ENCODE peak calls at places on chromosomes 6 and 20, in ten cellular contexts. One of them, this sample, is unnamed.

GRCh38 chr20:10877345-10877744 is 203.5 kb upstream of the JAG1 start:
- DNase-seq in HAP-1: no peak
- DNase-seq in mammary epithelial cell: no peak
- DNase-seq in cardiac muscle cell: peak
- DNase-seq in BE2C: no peak
- DNase-seq in left ventricle myocardium inferior: peak
- DNase-seq in cardiac fibroblast: no peak
- DNase-seq in choroid plexus epithelial cell: no peak
- DNase-seq in left lung: no peak
- DNase-seq in OCI-LY7: no peak
- DNase-seq in this sample: no peak

GRCh38 chr20:57211949-57212889 is 54.2 kb downstream of the BMP7 start:
- DNase-seq in HAP-1: no peak
- DNase-seq in mammary epithelial cell: peak
- DNase-seq in cardiac muscle cell: peak
- DNase-seq in BE2C: no peak
- DNase-seq in left ventricle myocardium inferior: peak
- DNase-seq in cardiac fibroblast: peak
- DNase-seq in choroid plexus epithelial cell: peak
- DNase-seq in left lung: no peak
- DNase-seq in OCI-LY7: no peak
- DNase-seq in this sample: peak

GRCh38 chr6:52635049-52635577 is 35.8 kb upstream of the TMEM14A start:
- DNase-seq in HAP-1: no peak
- DNase-seq in mammary epithelial cell: no peak
- DNase-seq in cardiac muscle cell: peak
- DNase-seq in BE2C: no peak
- DNase-seq in left ventricle myocardium inferior: no peak
- DNase-seq in cardiac fibroblast: peak
- DNase-seq in choroid plexus epithelial cell: peak
- DNase-seq in left lung: no peak
- DNase-seq in OCI-LY7: no peak
- DNase-seq in this sample: no peak

GRCh38 chr6:118334634-118335033 is 213.5 kb upstream of the PLN start:
- DNase-seq in HAP-1: no peak
- DNase-seq in mammary epithelial cell: no peak
- DNase-seq in cardiac muscle cell: no peak
- DNase-seq in BE2C: no peak
- DNase-seq in left ventricle myocardium inferior: no peak
- DNase-seq in cardiac fibroblast: no peak
- DNase-seq in choroid plexus epithelial cell: no peak
- DNase-seq in left lung: no peak
- DNase-seq in OCI-LY7: no peak
- DNase-seq in this sample: no peak

GRCh38 chr6:19465760-19466159 is 371.4 kb upstream of the ID4 start:
- DNase-seq in HAP-1: no peak
- DNase-seq in mammary epithelial cell: no peak
- DNase-seq in cardiac muscle cell: peak
- DNase-seq in BE2C: no peak
- DNase-seq in left ventricle myocardium inferior: no peak
- DNase-seq in cardiac fibroblast: peak
- DNase-seq in choroid plexus epithelial cell: peak
- DNase-seq in left lung: no peak
- DNase-seq in OCI-LY7: no peak
- DNase-seq in this sample: no peak

GRCh38 chr6:170098428-170099170 is 192.3 kb downstream of the DLL1 start:
- DNase-seq in HAP-1: no peak
- DNase-seq in mammary epithelial cell: no peak
- DNase-seq in cardiac muscle cell: no peak
- DNase-seq in BE2C: no peak
- DNase-seq in left ventricle myocardium inferior: no peak
- DNase-seq in cardiac fibroblast: no peak
- DNase-seq in choroid plexus epithelial cell: no peak
- DNase-seq in left lung: no peak
- DNase-seq in OCI-LY7: no peak
- DNase-seq in this sample: no peak

GRCh38 chr20:63453029-63453523 is 19.4 kb downstream of the KCNQ2 start:
- DNase-seq in HAP-1: no peak
- DNase-seq in mammary epithelial cell: no peak
- DNase-seq in cardiac muscle cell: peak
- DNase-seq in BE2C: peak
- DNase-seq in left ventricle myocardium inferior: no peak
- DNase-seq in cardiac fibroblast: no peak
- DNase-seq in choroid plexus epithelial cell: no peak
- DNase-seq in left lung: no peak
- DNase-seq in OCI-LY7: no peak
- DNase-seq in this sample: no peak

GRCh38 chr6:119119989-119120388 is 41.5 kb upstream of the FAM184A start:
- DNase-seq in HAP-1: no peak
- DNase-seq in mammary epithelial cell: peak
- DNase-seq in cardiac muscle cell: peak
- DNase-seq in BE2C: no peak
- DNase-seq in left ventricle myocardium inferior: no peak
- DNase-seq in cardiac fibroblast: peak
- DNase-seq in choroid plexus epithelial cell: peak
- DNase-seq in left lung: no peak
- DNase-seq in OCI-LY7: no peak
- DNase-seq in this sample: no peak

GRCh38 chr6:143005816-143006215 is 54.9 kb upstream of the AIG1 start:
- DNase-seq in HAP-1: no peak
- DNase-seq in mammary epithelial cell: no peak
- DNase-seq in cardiac muscle cell: no peak
- DNase-seq in BE2C: no peak
- DNase-seq in left ventricle myocardium inferior: no peak
- DNase-seq in cardiac fibroblast: no peak
- DNase-seq in choroid plexus epithelial cell: no peak
- DNase-seq in left lung: no peak
- DNase-seq in OCI-LY7: no peak
- DNase-seq in this sample: no peak

GRCh38 chr6:74574794-74575193 is 631.1 kb downstream of the COL12A1 start:
- DNase-seq in HAP-1: peak
- DNase-seq in mammary epithelial cell: no peak
- DNase-seq in cardiac muscle cell: peak
- DNase-seq in BE2C: no peak
- DNase-seq in left ventricle myocardium inferior: no peak
- DNase-seq in cardiac fibroblast: peak
- DNase-seq in choroid plexus epithelial cell: peak
- DNase-seq in left lung: no peak
- DNase-seq in OCI-LY7: peak
- DNase-seq in this sample: peak

DNA sequence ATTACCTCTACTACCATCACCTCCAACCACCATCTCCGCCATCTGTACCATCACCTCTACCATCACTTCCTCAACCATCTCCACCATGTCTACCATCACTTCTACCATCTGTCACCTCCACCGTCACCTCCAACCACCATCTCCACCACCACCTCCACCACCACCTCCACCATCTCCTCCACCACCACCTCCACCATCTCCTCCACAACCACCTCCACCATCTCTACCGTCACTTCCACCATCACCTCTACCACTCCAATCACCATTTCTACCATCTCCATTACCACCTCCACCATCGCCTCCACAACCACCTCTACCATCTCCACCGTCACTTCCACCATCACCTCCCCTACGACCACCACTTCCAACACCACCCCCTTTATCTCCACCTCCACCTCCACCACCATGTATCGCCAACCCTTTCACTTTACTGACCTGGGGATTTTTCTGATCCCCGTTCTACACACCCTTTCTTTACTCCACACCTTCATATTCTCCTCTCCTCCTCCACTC is 2.3 kb downstream of the IPCEF1 start:
- DNase-seq in HAP-1: no peak
- DNase-seq in mammary epithelial cell: no peak
- DNase-seq in cardiac muscle cell: no peak
- DNase-seq in BE2C: no peak
- DNase-seq in left ventricle myocardium inferior: no peak
- DNase-seq in cardiac fibroblast: no peak
- DNase-seq in choroid plexus epithelial cell: no peak
- DNase-seq in left lung: no peak
- DNase-seq in OCI-LY7: no peak
- DNase-seq in this sample: no peak
- H3K4me3 ChIP-seq in HAP-1: no peak
- H3K4me3 ChIP-seq in mammary epithelial cell: no peak
- H3K4me3 ChIP-seq in cardiac muscle cell: no peak
- H3K4me3 ChIP-seq in BE2C: no peak
- H3K4me3 ChIP-seq in left ventricle myocardium inferior: no peak
- H3K4me3 ChIP-seq in cardiac fibroblast: no peak
- H3K4me3 ChIP-seq in choroid plexus epithelial cell: no peak
- H3K4me3 ChIP-seq in left lung: no peak
- H3K4me3 ChIP-seq in OCI-LY7: no peak
- H3K4me3 ChIP-seq in this sample: no peak

DNA sequence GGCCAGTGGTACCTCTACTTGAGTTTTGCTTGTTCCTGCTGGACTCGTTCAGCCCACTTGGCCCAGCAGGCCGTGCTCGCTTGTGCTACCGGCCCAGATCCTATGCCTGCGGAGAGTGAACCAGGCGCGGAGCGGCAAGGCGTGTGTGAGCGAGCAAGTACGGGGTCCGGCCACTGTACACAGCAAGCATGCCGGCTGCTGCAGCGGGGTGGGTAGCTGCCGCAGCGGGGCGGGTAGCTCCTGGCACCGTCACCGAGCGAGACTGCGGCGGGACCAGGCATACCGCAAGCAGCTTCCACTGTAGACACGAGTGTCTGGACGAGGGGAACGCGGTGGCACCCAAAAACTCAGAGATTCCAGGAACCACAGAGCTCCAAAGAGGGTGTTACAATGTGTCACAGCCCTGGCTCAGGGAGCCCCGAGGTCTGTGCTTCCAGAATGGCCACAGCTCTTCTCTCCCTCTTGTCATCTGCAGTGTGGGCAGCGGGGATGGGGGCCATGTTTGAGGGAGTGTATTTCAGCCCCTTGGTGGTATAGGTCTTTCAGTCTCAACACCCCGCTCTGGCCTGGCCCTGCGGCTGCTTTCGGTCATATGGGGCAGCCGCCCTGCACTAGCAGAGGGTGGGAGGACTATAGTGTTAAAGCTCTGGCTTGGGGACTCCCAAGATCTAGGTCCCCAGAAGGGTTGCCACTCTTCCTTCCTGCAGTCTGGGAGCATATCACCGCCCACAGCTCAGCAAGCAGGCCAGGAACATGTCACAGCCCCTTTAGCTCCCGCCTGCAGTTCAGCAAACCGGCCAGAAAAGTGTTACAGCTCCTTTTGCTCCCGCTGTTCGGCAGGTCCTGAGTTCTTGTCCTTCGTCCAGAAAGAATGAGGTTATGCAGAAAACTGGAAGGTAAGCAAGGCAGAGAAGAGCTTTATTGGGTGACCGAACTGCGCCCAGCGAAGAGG is 6.1 kb upstream of the RWDD1 start:
- DNase-seq in HAP-1: no peak
- DNase-seq in mammary epithelial cell: no peak
- DNase-seq in cardiac muscle cell: peak
- DNase-seq in BE2C: peak
- DNase-seq in left ventricle myocardium inferior: peak
- DNase-seq in cardiac fibroblast: no peak
- DNase-seq in choroid plexus epithelial cell: no peak
- DNase-seq in left lung: peak
- DNase-seq in OCI-LY7: no peak
- DNase-seq in this sample: no peak
- H3K4me3 ChIP-seq in HAP-1: no peak
- H3K4me3 ChIP-seq in mammary epithelial cell: peak
- H3K4me3 ChIP-seq in cardiac muscle cell: no peak
- H3K4me3 ChIP-seq in BE2C: peak
- H3K4me3 ChIP-seq in left ventricle myocardium inferior: peak
- H3K4me3 ChIP-seq in cardiac fibroblast: no peak
- H3K4me3 ChIP-seq in choroid plexus epithelial cell: peak
- H3K4me3 ChIP-seq in left lung: no peak
- H3K4me3 ChIP-seq in OCI-LY7: no peak
- H3K4me3 ChIP-seq in this sample: no peak

GRCh38 chr6:13813621-13814175 is 659 bp downstream of the MCUR1 start:
- DNase-seq in HAP-1: peak
- DNase-seq in mammary epithelial cell: peak
- DNase-seq in cardiac muscle cell: peak
- DNase-seq in BE2C: peak
- DNase-seq in left ventricle myocardium inferior: peak
- DNase-seq in cardiac fibroblast: peak
- DNase-seq in choroid plexus epithelial cell: peak
- DNase-seq in left lung: peak
- DNase-seq in OCI-LY7: peak
- DNase-seq in this sample: peak

GRCh38 chr6:13812359-13812642 is 2.1 kb downstream of the MCUR1 start:
- DNase-seq in HAP-1: no peak
- DNase-seq in mammary epithelial cell: no peak
- DNase-seq in cardiac muscle cell: no peak
- DNase-seq in BE2C: no peak
- DNase-seq in left ventricle myocardium inferior: no peak
- DNase-seq in cardiac fibroblast: no peak
- DNase-seq in choroid plexus epithelial cell: no peak
- DNase-seq in left lung: no peak
- DNase-seq in OCI-LY7: no peak
- DNase-seq in this sample: no peak

GRCh38 chr6:13810688-13811446 is 3.5 kb downstream of the MCUR1 start:
- DNase-seq in HAP-1: no peak
- DNase-seq in mammary epithelial cell: no peak
- DNase-seq in cardiac muscle cell: peak
- DNase-seq in BE2C: no peak
- DNase-seq in left ventricle myocardium inferior: no peak
- DNase-seq in cardiac fibroblast: no peak
- DNase-seq in choroid plexus epithelial cell: no peak
- DNase-seq in left lung: no peak
- DNase-seq in OCI-LY7: no peak
- DNase-seq in this sample: no peak

GRCh38 chr6:13813011-13813410 is 1.3 kb downstream of the MCUR1 start:
- DNase-seq in HAP-1: no peak
- DNase-seq in mammary epithelial cell: no peak
- DNase-seq in cardiac muscle cell: no peak
- DNase-seq in BE2C: no peak
- DNase-seq in left ventricle myocardium inferior: no peak
- DNase-seq in cardiac fibroblast: no peak
- DNase-seq in choroid plexus epithelial cell: no peak
- DNase-seq in left lung: no peak
- DNase-seq in OCI-LY7: no peak
- DNase-seq in this sample: no peak

GRCh38 chr6:13811627-13812358 is 2.6 kb downstream of the MCUR1 start:
- DNase-seq in HAP-1: no peak
- DNase-seq in mammary epithelial cell: no peak
- DNase-seq in cardiac muscle cell: no peak
- DNase-seq in BE2C: no peak
- DNase-seq in left ventricle myocardium inferior: no peak
- DNase-seq in cardiac fibroblast: no peak
- DNase-seq in choroid plexus epithelial cell: no peak
- DNase-seq in left lung: no peak
- DNase-seq in OCI-LY7: no peak
- DNase-seq in this sample: peak
- H3K4me3 ChIP-seq in HAP-1: no peak
- H3K4me3 ChIP-seq in mammary epithelial cell: no peak
- H3K4me3 ChIP-seq in cardiac muscle cell: no peak
- H3K4me3 ChIP-seq in BE2C: no peak
- H3K4me3 ChIP-seq in left ventricle myocardium inferior: no peak
- H3K4me3 ChIP-seq in cardiac fibroblast: no peak
- H3K4me3 ChIP-seq in choroid plexus epithelial cell: no peak
- H3K4me3 ChIP-seq in left lung: no peak
- H3K4me3 ChIP-seq in OCI-LY7: no peak
- H3K4me3 ChIP-seq in this sample: no peak

DNA sequence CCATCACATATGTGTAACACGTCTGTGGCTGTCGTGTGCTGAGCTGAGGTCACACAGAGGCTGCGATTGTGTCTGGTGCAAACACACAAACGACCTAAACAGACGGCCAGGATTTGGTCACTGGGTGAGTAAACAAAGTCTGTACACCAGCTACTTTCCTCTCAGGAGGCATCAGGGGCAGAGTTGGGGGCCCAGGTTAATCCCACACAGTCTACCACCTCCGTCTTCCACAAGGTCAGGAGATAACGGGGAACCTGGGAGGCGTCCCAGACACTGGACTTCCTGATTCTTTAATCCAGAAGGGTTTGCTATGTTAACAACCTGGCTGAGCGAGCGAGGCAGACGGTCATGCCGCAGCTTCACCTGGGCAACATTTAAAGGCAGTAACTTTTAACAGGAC is 1.5 kb downstream of the DACT2 start:
- DNase-seq in HAP-1: no peak
- DNase-seq in mammary epithelial cell: no peak
- DNase-seq in cardiac muscle cell: no peak
- DNase-seq in BE2C: no peak
- DNase-seq in left ventricle myocardium inferior: no peak
- DNase-seq in cardiac fibroblast: no peak
- DNase-seq in choroid plexus epithelial cell: no peak
- DNase-seq in left lung: no peak
- DNase-seq in OCI-LY7: no peak
- DNase-seq in this sample: no peak
- H3K4me3 ChIP-seq in HAP-1: no peak
- H3K4me3 ChIP-seq in mammary epithelial cell: no peak
- H3K4me3 ChIP-seq in cardiac muscle cell: no peak
- H3K4me3 ChIP-seq in BE2C: no peak
- H3K4me3 ChIP-seq in left ventricle myocardium inferior: peak
- H3K4me3 ChIP-seq in cardiac fibroblast: peak
- H3K4me3 ChIP-seq in choroid plexus epithelial cell: no peak
- H3K4me3 ChIP-seq in left lung: no peak
- H3K4me3 ChIP-seq in OCI-LY7: no peak
- H3K4me3 ChIP-seq in this sample: no peak

This sample was measured in mucosa of descending colon.